ENCODE peak calls at places on chromosome 5, in five cellular contexts. E is naive thymus-derived CD4-positive, alpha-beta T cell; X is cardiac fibroblast; F is AG04449; W is HS-5. K is an unnamed sample.

GRCh38 chr5:65871182-65871581 is 55.2 kb upstream of the ERBIN start:
- DNase-seq in X (peak), W (no peak), E (no peak), F (no peak), K (no peak)

GRCh38 chr5:123365163-123365562 is 58.0 kb downstream of the CEP120 start:
- DNase-seq in E (no peak), X (no peak), W (no peak), F (no peak), K (no peak)

GRCh38 chr5:148559461-148559860 is 94.9 kb downstream of the HTR4 start:
- DNase-seq in F (no peak), X (no peak), E (no peak), W (no peak), K (no peak)

GRCh38 chr5:59582746-59583145 is 310.8 kb downstream of the PDE4D start:
- DNase-seq in E (no peak), F (no peak), X (no peak), W (no peak), K (no peak)

GRCh38 chr5:31581498-31582099 is 49.5 kb downstream of the C5orf22 start:
- DNase-seq in W (peak), X (peak), E (peak), F (no peak), K (peak)

GRCh38 chr5:139178948-139179347 is 19.2 kb downstream of the SIL1 start:
- DNase-seq in W (no peak), F (no peak), X (peak), E (no peak), K (no peak)

GRCh38 chr5:172531704-172532026 is 77.3 kb upstream of the SH3PXD2B start:
- DNase-seq in E (no peak), X (no peak), F (no peak), W (no peak), K (no peak)

GRCh38 chr5:23013395-23013994 is 160.4 kb upstream of the CDH12 start:
- DNase-seq in F (no peak), E (no peak), W (no peak), X (no peak), K (no peak)

GRCh38 chr5:43959148-43959547 is 356.2 kb downstream of the NNT start:
- DNase-seq in F (no peak), X (no peak), E (no peak), W (no peak), K (no peak)

GRCh38 chr5:14449052-14449661 is 132.4 kb upstream of the OTULINL start:
- DNase-seq in F (peak), W (peak), E (no peak), X (peak), K (no peak)

GRCh38 chr5:139600336-139600949 is 39.3 kb downstream of the UBE2D2 start:
- DNase-seq in X (peak), W (no peak), F (no peak), E (no peak), K (no peak)

GRCh38 chr5:10250804-10251276 is 760 bp downstream of the CCT5 start:
- DNase-seq in X (peak), F (no peak), W (no peak), E (peak), K (no peak)